ENCODE peak calls at places on chromosome 16, in eight cellular contexts. One of them, this sample, is unnamed.

GRCh38 chr16:57997176-57997527 is 3.3 kb downstream of the ZNF319 start:
- DNase-seq in endothelial cell of umbilical vein: no peak
- DNase-seq in PC-3: no peak
- DNase-seq in DND-41: no peak
- DNase-seq in fibroblast of lung: no peak
- DNase-seq in mammary epithelial cell: no peak
- DNase-seq in IMR-90: no peak
- DNase-seq in GM23248: no peak
- DNase-seq in this sample: no peak

GRCh38 chr16:82108101-82108500 is 61.9 kb downstream of the MPHOSPH6 start:
- DNase-seq in endothelial cell of umbilical vein: no peak
- DNase-seq in GM23248: no peak
- DNase-seq in PC-3: no peak
- DNase-seq in DND-41: no peak
- DNase-seq in fibroblast of lung: no peak
- DNase-seq in IMR-90: no peak
- DNase-seq in mammary epithelial cell: no peak
- DNase-seq in this sample: no peak

GRCh38 chr16:57462978-57463362 is 491 bp downstream of the POLR2C start:
- DNase-seq in GM23248: peak; percentile 65
- DNase-seq in fibroblast of lung: peak; percentile 11
- DNase-seq in IMR-90: no peak
- DNase-seq in endothelial cell of umbilical vein: peak; percentile 27
- DNase-seq in PC-3: no peak
- DNase-seq in DND-41: peak; percentile 24
- DNase-seq in mammary epithelial cell: no peak
- DNase-seq in this sample: peak; percentile 43

GRCh38 chr16:88062341-88062861 is 111.2 kb downstream of the BANP start:
- DNase-seq in fibroblast of lung: peak; percentile 91
- DNase-seq in PC-3: no peak
- DNase-seq in GM23248: peak; percentile 93
- DNase-seq in IMR-90: peak; percentile 78
- DNase-seq in DND-41: no peak
- DNase-seq in endothelial cell of umbilical vein: no peak
- DNase-seq in mammary epithelial cell: no peak
- DNase-seq in this sample: peak; percentile 54

GRCh38 chr16:66850115-66850815 is 6.1 kb downstream of the CA7 start:
- DNase-seq in GM23248: no peak
- DNase-seq in mammary epithelial cell: no peak
- DNase-seq in fibroblast of lung: no peak
- DNase-seq in PC-3: no peak
- DNase-seq in IMR-90: no peak
- DNase-seq in DND-41: no peak
- DNase-seq in endothelial cell of umbilical vein: no peak
- DNase-seq in this sample: no peak

GRCh38 chr16:17529982-17530760 is 59.4 kb upstream of the XYLT1 start:
- DNase-seq in GM23248: no peak
- DNase-seq in endothelial cell of umbilical vein: no peak
- DNase-seq in DND-41: no peak
- DNase-seq in PC-3: no peak
- DNase-seq in fibroblast of lung: no peak
- DNase-seq in mammary epithelial cell: no peak
- DNase-seq in IMR-90: no peak
- DNase-seq in this sample: no peak

GRCh38 chr16:65500007-65500406 is 378.1 kb upstream of the CDH11 start:
- DNase-seq in mammary epithelial cell: peak; percentile 6
- DNase-seq in DND-41: no peak
- DNase-seq in GM23248: no peak
- DNase-seq in fibroblast of lung: peak; percentile 69
- DNase-seq in PC-3: peak; percentile 4
- DNase-seq in IMR-90: peak; percentile 31
- DNase-seq in endothelial cell of umbilical vein: no peak
- DNase-seq in this sample: no peak

GRCh38 chr16:3950343-3951193 is 70.1 kb upstream of the CREBBP start:
- DNase-seq in GM23248: peak; percentile 99
- DNase-seq in PC-3: peak; percentile 78
- DNase-seq in IMR-90: peak; percentile 99
- DNase-seq in fibroblast of lung: peak; percentile 96
- DNase-seq in DND-41: no peak
- DNase-seq in endothelial cell of umbilical vein: peak; percentile 79
- DNase-seq in mammary epithelial cell: peak; percentile 52
- DNase-seq in this sample: no peak

GRCh38 chr16:87233928-87234327 is 83.3 kb downstream of the C16orf95 start:
- DNase-seq in endothelial cell of umbilical vein: peak; percentile 26
- DNase-seq in mammary epithelial cell: no peak
- DNase-seq in fibroblast of lung: peak; percentile 50
- DNase-seq in DND-41: no peak
- DNase-seq in IMR-90: peak; percentile 53
- DNase-seq in PC-3: no peak
- DNase-seq in GM23248: peak; percentile 61
- DNase-seq in this sample: peak; percentile 37

GRCh38 chr16:85870159-85870558 is 28.8 kb upstream of the IRF8 start:
- DNase-seq in endothelial cell of umbilical vein: no peak
- DNase-seq in fibroblast of lung: no peak
- DNase-seq in mammary epithelial cell: no peak
- DNase-seq in IMR-90: no peak
- DNase-seq in GM23248: no peak
- DNase-seq in DND-41: no peak
- DNase-seq in PC-3: no peak
- DNase-seq in this sample: no peak
- H3K4me3 ChIP-seq in endothelial cell of umbilical vein: no peak overlapping the region
- H3K4me3 ChIP-seq in fibroblast of lung: no peak overlapping the region
- H3K4me3 ChIP-seq in mammary epithelial cell: no peak overlapping the region
- H3K4me3 ChIP-seq in IMR-90: no peak overlapping the region
- H3K4me3 ChIP-seq in GM23248: no peak overlapping the region
- H3K4me3 ChIP-seq in DND-41: no peak overlapping the region
- H3K4me3 ChIP-seq in PC-3: no peak overlapping the region
- H3K4me3 ChIP-seq in this sample: no peak overlapping the region

DNA sequence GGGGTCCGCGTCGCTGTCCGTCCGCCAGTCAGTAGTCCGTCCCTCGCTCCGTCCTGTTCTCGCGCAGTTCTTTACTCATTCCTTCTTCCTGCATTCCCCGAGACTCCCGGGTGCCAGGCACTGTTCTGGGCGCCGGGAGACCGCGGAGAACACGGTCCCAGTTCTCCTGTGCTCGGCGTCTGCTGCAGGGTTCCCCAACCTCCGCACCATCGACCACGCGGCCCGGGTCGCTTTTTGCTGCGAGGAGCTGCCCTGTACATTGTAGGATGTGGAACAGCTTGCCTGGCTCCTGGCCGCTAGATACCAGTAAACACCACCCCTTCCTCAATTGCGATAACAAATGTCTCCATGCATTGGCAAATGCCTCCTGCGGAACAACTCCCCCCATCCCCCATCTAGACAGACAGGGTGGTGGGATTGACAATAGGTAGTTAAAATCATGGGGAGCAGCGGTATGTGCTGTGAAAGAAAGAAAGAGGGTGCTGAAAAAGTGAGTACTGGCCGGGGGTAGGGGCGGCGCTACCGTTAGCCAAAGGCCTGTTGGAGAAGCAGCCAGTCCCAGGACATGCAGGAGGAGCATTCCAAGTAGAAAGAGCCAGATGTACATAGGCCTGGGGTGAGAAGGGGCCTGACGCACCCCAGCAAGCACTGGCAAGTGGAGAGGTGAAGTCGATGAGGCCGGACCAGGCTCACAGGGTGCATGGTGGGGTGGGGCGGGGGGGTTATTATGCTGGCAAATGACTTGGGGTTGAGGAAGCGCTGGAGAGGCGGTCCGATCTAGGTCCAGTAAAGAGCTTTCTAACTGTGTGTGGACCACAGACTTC is 655 bp downstream of the TRAF7 start:
- DNase-seq in endothelial cell of umbilical vein: peak; percentile 65
- DNase-seq in IMR-90: peak; percentile 76
- DNase-seq in fibroblast of lung: peak; percentile 80
- DNase-seq in DND-41: peak; percentile 31
- DNase-seq in PC-3: peak; percentile 25
- DNase-seq in GM23248: peak; percentile 84
- DNase-seq in mammary epithelial cell: peak; percentile 61
- DNase-seq in this sample: peak; percentile 61
- H2AFZ ChIP-seq in endothelial cell of umbilical vein: no peak overlapping the region
- H2AFZ ChIP-seq in IMR-90: peak overlapping the region; percentile 86
- H2AFZ ChIP-seq in fibroblast of lung: no peak overlapping the region
- H2AFZ ChIP-seq in DND-41: peak overlapping the region; percentile 54
- H2AFZ ChIP-seq in PC-3: no peak overlapping the region
- H2AFZ ChIP-seq in GM23248: peak overlapping the region; percentile 10
- H2AFZ ChIP-seq in mammary epithelial cell: no peak overlapping the region
- H2AFZ ChIP-seq in this sample: no peak overlapping the region

DNA sequence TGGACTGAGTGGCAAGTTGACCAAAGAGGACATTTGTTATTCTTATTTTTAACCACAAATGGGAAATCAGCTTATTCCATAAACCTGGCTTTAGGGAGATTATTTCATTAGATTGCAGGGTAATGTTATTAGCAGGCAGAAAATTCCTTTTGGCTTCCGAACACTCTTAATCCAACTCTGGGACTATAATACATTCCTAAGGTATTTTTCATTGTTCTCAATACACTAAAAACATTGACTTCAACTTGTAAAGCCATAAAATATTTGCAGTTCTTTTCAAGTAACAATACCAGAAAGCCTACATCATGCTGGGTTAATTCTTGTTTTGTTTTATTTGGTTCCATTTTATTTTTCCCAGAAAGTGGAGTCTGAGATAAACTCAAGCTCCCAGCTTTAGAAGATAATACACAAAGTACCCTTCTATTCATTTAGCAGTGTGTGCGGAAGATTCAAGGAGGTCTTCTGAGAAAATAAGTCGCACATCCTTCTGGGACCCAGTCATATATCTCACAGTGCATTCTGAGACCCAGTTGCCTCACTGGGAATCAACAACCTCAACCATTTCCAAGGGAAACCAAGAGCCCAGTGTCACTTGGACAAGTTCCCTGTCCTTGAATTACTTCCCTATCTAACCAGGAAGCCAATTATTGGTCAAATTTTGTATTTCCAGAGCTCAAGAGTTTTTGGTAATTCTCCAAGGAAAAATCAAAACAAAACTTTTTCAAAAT is 389.7 kb upstream of the DYNLRB2 start:
- DNase-seq in fibroblast of lung: peak; percentile 81
- DNase-seq in PC-3: no peak
- DNase-seq in endothelial cell of umbilical vein: no peak
- DNase-seq in GM23248: peak; percentile 79
- DNase-seq in DND-41: no peak
- DNase-seq in mammary epithelial cell: no peak
- DNase-seq in IMR-90: peak; percentile 51
- DNase-seq in this sample: no peak
- H3K9ac ChIP-seq in fibroblast of lung: no peak overlapping the region
- H3K9ac ChIP-seq in PC-3: no peak overlapping the region
- H3K9ac ChIP-seq in endothelial cell of umbilical vein: no peak overlapping the region
- H3K9ac ChIP-seq in GM23248: no peak overlapping the region
- H3K9ac ChIP-seq in DND-41: no peak overlapping the region
- H3K9ac ChIP-seq in mammary epithelial cell: no peak overlapping the region
- H3K9ac ChIP-seq in IMR-90: no peak overlapping the region
- H3K9ac ChIP-seq in this sample: no peak overlapping the region

DNA sequence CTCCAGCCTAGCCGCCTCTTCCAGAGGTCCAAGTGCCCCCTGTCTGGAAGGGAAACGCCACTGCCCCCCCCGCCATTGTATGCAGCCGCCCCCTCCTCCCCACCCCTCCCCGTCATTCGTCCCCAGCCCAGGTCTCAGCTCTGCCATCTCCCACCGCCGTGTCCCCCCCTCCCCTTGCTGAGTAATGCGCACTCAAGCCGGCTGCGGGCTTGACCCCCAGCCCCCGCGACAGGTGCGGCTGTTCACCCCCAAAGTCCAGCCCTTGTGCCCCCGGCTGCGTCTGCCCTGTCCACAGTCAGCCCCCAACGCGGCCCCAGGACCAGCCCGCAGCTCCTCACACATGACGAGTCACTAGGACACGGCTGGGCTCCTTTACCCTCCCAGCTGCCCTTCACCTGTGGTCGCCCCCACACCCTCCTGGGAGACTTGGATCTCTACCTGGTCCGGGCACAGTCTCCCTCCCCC is 595 bp downstream of the GPRC5B start:
- DNase-seq in DND-41: no peak
- DNase-seq in mammary epithelial cell: no peak
- DNase-seq in endothelial cell of umbilical vein: peak; percentile 15
- DNase-seq in fibroblast of lung: no peak
- DNase-seq in GM23248: peak; percentile 20
- DNase-seq in IMR-90: no peak
- DNase-seq in PC-3: no peak
- DNase-seq in this sample: peak; percentile 57
- H3K4me3 ChIP-seq in DND-41: no peak overlapping the region
- H3K4me3 ChIP-seq in mammary epithelial cell: no peak overlapping the region
- H3K4me3 ChIP-seq in endothelial cell of umbilical vein: peak overlapping the region; percentile 83
- H3K4me3 ChIP-seq in fibroblast of lung: peak overlapping the region; percentile 35
- H3K4me3 ChIP-seq in GM23248: no peak overlapping the region
- H3K4me3 ChIP-seq in IMR-90: peak overlapping the region; percentile 85
- H3K4me3 ChIP-seq in PC-3: peak overlapping the region; percentile 83
- H3K4me3 ChIP-seq in this sample: peak overlapping the region; percentile 62